ENCODE peak calls at places on chromosomes 12 and 14, in ten cellular contexts. Z is sigmoid colon; N is MV-4-11; V is lung; T is body of pancreas; U is activated CD4-positive, alpha-beta T cell treated with anti-CD3 and anti-CD28 coated beads, Interleukin-2, amount 50 U/mL, for 4 hours; H is prostate gland; C is NCI-H1105 treated with DMSO at 0.1 percent for 48 hours; G is activated naive CD8-positive, alpha-beta T cell treated with anti-CD3 and anti-CD28 coated beads, Interleukin-2, amount 50 U/mL, for 24 hours; X is stomach. I is an unnamed sample.

GRCh38 chr12:57135487-57135886 is 7.2 kb downstream of the LRP1 start:
- DNase-seq in Z (peak), N (no peak), V (no peak), T (no peak), U (no peak), H (no peak), C (no peak), G (no peak), X (no peak), I (no peak)

GRCh38 chr12:43282106-43282505 is 269.9 kb downstream of the ADAMTS20 start:
- DNase-seq in Z (no peak), N (no peak), V (no peak), T (no peak), U (no peak), H (no peak), C (peak), G (no peak), X (no peak), I (no peak)

GRCh38 chr12:31585271-31585670 is 5.7 kb downstream of the DENND5B start:
- DNase-seq in Z (no peak), N (no peak), V (no peak), T (no peak), U (no peak), H (no peak), C (no peak), G (no peak), X (no peak), I (no peak)

GRCh38 chr12:52045794-52046199 is 5.4 kb upstream of the NR4A1 start:
- DNase-seq in Z (peak), N (peak), V (no peak), T (peak), U (no peak), H (no peak), C (no peak), G (no peak), X (peak), I (no peak)

GRCh38 chr12:27780612-27781408 is 774 bp upstream of the MANSC4 start:
- DNase-seq in Z (peak), N (no peak), V (peak), T (peak), U (peak), H (peak), C (peak), G (peak), X (peak), I (peak)

GRCh38 chr12:92784356-92784755 is 81.6 kb downstream of the PLEKHG7 start:
- DNase-seq in Z (no peak), N (no peak), V (no peak), T (no peak), U (no peak), H (no peak), C (no peak), G (no peak), X (no peak), I (no peak)

GRCh38 chr12:94149781-94150482 is 1.6 kb downstream of the PLXNC1 start:
- DNase-seq in Z (peak), N (no peak), V (no peak), T (peak), U (no peak), H (no peak), C (peak), G (peak), X (peak), I (no peak)

GRCh38 chr14:100103261-100104005 is 38.2 kb downstream of the EVL start:
- DNase-seq in Z (peak), N (no peak), V (no peak), T (no peak), U (no peak), H (no peak), C (no peak), G (no peak), X (no peak), I (no peak)

GRCh38 chr12:12086975-12087692 is 16.4 kb downstream of the BCL2L14 start:
- DNase-seq in Z (no peak), N (no peak), V (no peak), T (no peak), U (no peak), H (no peak), C (no peak), G (no peak), X (no peak), I (no peak)

GRCh38 chr14:47148686-47149085 is 497.1 kb upstream of the RPL10L start:
- DNase-seq in Z (no peak), N (no peak), V (no peak), T (no peak), U (no peak), H (no peak), C (no peak), G (no peak), X (no peak), I (no peak)

GRCh38 chr12:14769462-14769836 is 33.8 kb downstream of the WBP11 start:
- DNase-seq in Z (peak), N (no peak), V (peak), T (peak), U (no peak), H (peak), C (no peak), G (no peak), X (peak), I (no peak)

GRCh38 chr12:28540324-28540714 is 350.1 kb downstream of the CCDC91 start:
- DNase-seq in Z (no peak), N (no peak), V (no peak), T (no peak), U (no peak), H (no peak), C (peak), G (no peak), X (no peak), I (no peak)

GRCh38 chr12:124508323-124509096 is 58.9 kb downstream of the NCOR2 start:
- DNase-seq in Z (peak), N (peak), V (no peak), T (no peak), U (no peak), H (no peak), C (no peak), G (no peak), X (no peak), I (no peak)

GRCh38 chr14:80446356-80446755 is 235.1 kb upstream of the DIO2 start:
- DNase-seq in Z (no peak), N (no peak), V (no peak), T (no peak), U (no peak), H (no peak), C (no peak), G (no peak), X (no peak), I (no peak)

GRCh38 chr14:94646481-94646880 is 34.3 kb downstream of the SERPINA3 start:
- DNase-seq in Z (peak), N (no peak), V (no peak), T (no peak), U (no peak), H (no peak), C (no peak), G (no peak), X (no peak), I (no peak)

GRCh38 chr12:46915082-46915481 is 89.3 kb upstream of the SLC38A4 start:
- DNase-seq in Z (peak), N (no peak), V (no peak), T (peak), U (no peak), H (no peak), C (no peak), G (no peak), X (no peak), I (no peak)

GRCh38 chr14:73026243-73026844 is 562 bp downstream of the ZFYVE1 start:
- DNase-seq in Z (no peak), N (no peak), V (no peak), T (no peak), U (peak), H (no peak), C (no peak), G (no peak), X (no peak), I (no peak)

GRCh38 chr14:69766984-69767368 is at the start of gene SRSF5:
- DNase-seq in Z (peak), N (peak), V (peak), T (peak), U (peak), H (peak), C (peak), G (peak), X (peak), I (peak)

GRCh38 chr12:128844031-128844635 is 9.1 kb upstream of the GLT1D1 start:
- DNase-seq in Z (no peak), N (peak), V (no peak), T (peak), U (no peak), H (no peak), C (no peak), G (peak), X (no peak), I (peak)

GRCh38 chr14:33505963-33506329 is 444.9 kb downstream of the EGLN3 start:
- DNase-seq in Z (no peak), N (no peak), V (no peak), T (no peak), U (no peak), H (no peak), C (no peak), G (no peak), X (no peak), I (no peak)

GRCh38 chr12:19842116-19842515 is 402.8 kb downstream of the AEBP2 start:
- DNase-seq in Z (no peak), N (no peak), V (no peak), T (no peak), U (no peak), H (no peak), C (no peak), G (no peak), X (no peak), I (no peak)

GRCh38 chr12:125216720-125217119 is 151.5 kb downstream of the AACS start:
- DNase-seq in Z (no peak), N (no peak), V (no peak), T (no peak), U (no peak), H (no peak), C (no peak), G (no peak), X (no peak), I (no peak)

I was measured in DND-41.